ENCODE peak calls at places on chromosomes 2 and 18, in seven cellular contexts. E is cardiac fibroblast; A is activated CD4-positive, alpha-beta T cell treated with anti-CD3 and anti-CD28 coated beads, Interleukin-2, amount 10 ng/mL, durations not matched to agents 7 days and 5 days; Z is 8988T; T is stimulated activated CD8-positive, alpha-beta memory T cell treated with anti-CD3 and anti-CD28 coated beads, Interleukin-15, amount 100 ng/mL, for 24 hours; Q is WTC11; Y is stimulated activated CD4-positive, alpha-beta T cell treated with anti-CD3 and anti-CD28 coated beads, Interleukin-4, amount 100 ng/mL, for 24 hours. N is an unnamed sample.

GRCh38 chr2:119672161-119672862 is 6.7 kb upstream of the TMEM177 start:
- DNase-seq in A (no peak), E (no peak), T (no peak), Y (no peak), Z (no peak), Q (no peak), N (no peak)

GRCh38 chr2:172280820-172281454 is 146.4 kb upstream of the ITGA6 start:
- DNase-seq in Z (no peak), E (no peak), Q (no peak), T (no peak), Y (no peak), A (no peak), N (no peak)

GRCh38 chr18:25047983-25048382 is 304.0 kb downstream of the ZNF521 start:
- DNase-seq in A (no peak), T (no peak), Q (peak), Y (no peak), Z (no peak), E (no peak), N (no peak)

GRCh38 chr2:161102770-161103450 is 57.3 kb upstream of the TANK start:
- DNase-seq in Q (no peak), Z (no peak), T (no peak), E (peak), A (no peak), Y (no peak), N (no peak)

GRCh38 chr2:36695746-36696415 is 626 bp upstream of the VIT start:
- DNase-seq in Z (no peak), T (no peak), Y (no peak), A (no peak), E (peak), Q (no peak), N (no peak)

GRCh38 chr2:47058061-47058931 is 96.8 kb downstream of the STPG4 start:
- DNase-seq in Y (no peak), Q (no peak), E (peak), T (no peak), A (no peak), Z (no peak), N (no peak)

GRCh38 chr2:7169631-7170030 is 252.4 kb downstream of the RNF144A start:
- DNase-seq in Y (no peak), Z (no peak), E (no peak), A (no peak), Q (no peak), T (no peak), N (no peak)

GRCh38 chr18:23885750-23886149 is 128.8 kb upstream of the TTC39C start:
- DNase-seq in A (no peak), Q (no peak), Y (no peak), E (no peak), T (no peak), Z (no peak), N (no peak)

GRCh38 chr2:15354596-15355359 is 206.4 kb downstream of the NBAS start:
- DNase-seq in E (no peak), Y (no peak), T (no peak), A (no peak), Z (no peak), Q (no peak), N (no peak)

GRCh38 chr2:232888839-232889529 is 18.9 kb downstream of the SNORC start:
- DNase-seq in E (no peak), T (no peak), A (no peak), Z (no peak), Q (no peak), Y (no peak), N (no peak)

GRCh38 chr2:75604479-75604878 is 42.1 kb upstream of the MRPL19 start:
- DNase-seq in T (no peak), Z (no peak), Y (no peak), Q (no peak), A (no peak), E (peak), N (no peak)

GRCh38 chr2:73423913-73424312 is 38.3 kb downstream of the ALMS1 start:
- DNase-seq in Z (no peak), Y (no peak), A (no peak), T (no peak), Q (no peak), E (no peak), N (no peak)